ENCODE peak calls at places on chromosomes 11 and 22, in five cellular contexts. Z is thoracic aorta, C is K562, W is heart right ventricle, D is tibial artery. E is an unnamed sample.
A peak's percentile ranks its signal among the peaks of the same experiment; 100 is the strongest.

GRCh38 chr11:96001037-96001436 is 77.1 kb upstream of the MTMR2 start:
- DNase-seq in Z (peak; percentile 85), C (no peak), W (peak; percentile 61), D (peak; percentile 96), E (no peak)

GRCh38 chr11:19345519-19345847 is 104.7 kb upstream of the E2F8 start:
- DNase-seq in Z (no peak), C (no peak), W (no peak), D (no peak), E (no peak)

GRCh38 chr11:2816941-2817421 is 68.6 kb downstream of the CDKN1C start:
- DNase-seq in Z (no peak), C (no peak), W (no peak), D (no peak), E (peak; percentile 30)

GRCh38 chr11:112697779-112698178 is 263.4 kb upstream of the NCAM1 start:
- DNase-seq in Z (no peak), C (no peak), W (no peak), D (no peak), E (no peak)

GRCh38 chr11:93532285-93532789 is 10.9 kb downstream of the SMCO4 start:
- DNase-seq in Z (no peak), C (no peak), W (no peak), D (no peak), E (no peak)

GRCh38 chr11:2265854-2266585 is 4.4 kb downstream of the ASCL2 start:
- DNase-seq in Z (no peak), C (no peak), W (no peak), D (no peak), E (no peak)

GRCh38 chr11:28922351-28922981 is 814.3 kb downstream of the METTL15 start:
- DNase-seq in Z (no peak), C (no peak), W (no peak), D (no peak), E (no peak)

GRCh38 chr11:110023711-110024110 is 69.5 kb upstream of the ZC3H12C start:
- DNase-seq in Z (no peak), C (no peak), W (no peak), D (no peak), E (no peak)

GRCh38 chr11:77093987-77094840 is 8.4 kb upstream of the OMP start:
- DNase-seq in Z (no peak), C (no peak), W (no peak), D (peak; percentile 51), E (peak; percentile 18)

GRCh38 chr11:34234086-34234740 is 123.6 kb downstream of the ABTB2 start:
- DNase-seq in Z (no peak), C (peak; percentile 70), W (no peak), D (no peak), E (no peak)

GRCh38 chr22:37675930-37676571 is 615 bp downstream of the LGALS1 start:
- DNase-seq in Z (no peak), C (peak; percentile 57), W (peak; percentile 66), D (peak; percentile 82), E (peak; percentile 53)

GRCh38 chr11:113090716-113091577 is 129.7 kb downstream of the NCAM1 start:
- DNase-seq in Z (no peak), C (no peak), W (no peak), D (no peak), E (no peak)

GRCh38 chr11:27761356-27761755 is 61.1 kb upstream of the BDNF start:
- DNase-seq in Z (no peak), C (no peak), W (no peak), D (no peak), E (no peak)

DNA sequence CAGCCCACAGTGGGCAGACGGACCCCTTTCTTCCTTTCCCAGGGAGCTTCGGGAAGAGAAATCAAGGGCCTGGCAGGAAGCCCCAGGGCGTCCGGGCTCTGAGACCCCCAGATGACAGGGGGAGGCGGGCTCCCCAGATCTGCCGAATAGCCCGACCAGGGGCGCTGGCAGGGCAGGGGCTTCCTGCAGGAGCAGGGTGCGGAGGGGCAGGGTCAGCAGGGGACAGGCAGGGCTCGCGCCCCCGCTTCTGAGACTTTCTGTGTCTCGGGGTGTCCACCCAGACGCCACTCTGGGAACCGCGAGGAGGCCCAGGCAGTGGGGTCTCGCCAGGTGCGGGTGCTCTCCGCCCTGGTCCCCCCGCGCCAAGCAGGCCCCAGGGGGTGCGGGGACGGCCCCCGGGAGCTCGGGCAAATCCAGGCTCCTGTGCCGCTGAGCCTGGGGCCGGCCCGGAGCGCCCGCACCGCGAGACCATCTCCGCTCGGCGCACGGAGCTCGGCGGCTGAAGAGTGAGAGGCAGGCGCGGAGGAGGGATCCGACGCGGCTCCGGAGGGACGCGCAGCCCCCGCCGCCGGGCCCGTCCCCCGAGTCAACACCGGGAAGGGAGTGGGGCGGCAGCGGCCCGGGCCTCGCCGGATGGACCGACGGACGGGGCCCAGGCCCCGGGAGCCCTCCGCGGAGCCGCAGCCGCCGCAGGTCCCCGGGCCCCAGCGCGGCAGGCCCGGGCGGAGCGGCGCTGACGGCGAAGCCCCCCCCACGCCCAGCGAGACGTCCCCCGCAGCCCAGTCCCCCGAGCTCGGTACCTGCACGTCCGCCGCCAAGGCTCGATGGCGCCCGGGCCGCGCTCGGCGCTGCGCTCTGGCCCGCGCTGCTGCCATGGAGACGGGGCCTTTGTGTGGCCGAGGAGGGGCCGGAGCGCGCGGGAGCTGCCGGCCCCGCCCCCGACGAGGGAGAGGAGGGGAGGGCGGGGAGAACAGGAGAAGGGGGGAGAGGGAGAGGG is at the start of gene PLXNB2:
- DNase-seq in Z (no peak), C (peak; percentile 85), W (peak; percentile 87), D (peak; percentile 91), E (peak; percentile 89)
- H3K4me3 ChIP-seq in Z (peak within 1 kb of the TSS; percentile 96), C (peak within 1 kb of the TSS; percentile 59), W (peak within 1 kb of the TSS; percentile 91), D (peak within 1 kb of the TSS; percentile 72), E (peak within 1 kb of the TSS; percentile 87)

GRCh38 chr11:94658888-94659287 is 91.7 kb downstream of the PIWIL4 start:
- DNase-seq in Z (no peak), C (no peak), W (no peak), D (no peak), E (no peak)
- H3K9me3 ChIP-seq in Z (no peaks in the 10 kb centered on the region), C (no peaks in the 10 kb centered on the region), W (peaks cover 5% of the 10 kb centered on the region), D (no peaks in the 10 kb centered on the region), E (no peaks in the 10 kb centered on the region)

GRCh38 chr11:97514446-97514845 is 1124.6 kb downstream of the JRKL start:
- DNase-seq in Z (no peak), C (no peak), W (no peak), D (no peak), E (no peak)
- H3K4me1 ChIP-seq in Z (no peaks in the 10 kb centered on the region), C (no peaks in the 10 kb centered on the region), W (no peaks in the 10 kb centered on the region), D (no peaks in the 10 kb centered on the region), E (no peaks in the 10 kb centered on the region)

GRCh38 chr11:73321342-73322110 is 13.4 kb downstream of the ARHGEF17 start:
- DNase-seq in Z (no peak), C (no peak), W (peak; percentile 82), D (no peak), E (peak; percentile 62)
- H3K4me3 ChIP-seq in Z (peak overlapping the region; percentile 47), C (no peak overlapping the region), W (no peak overlapping the region), D (peak overlapping the region; percentile 5), E (no peak overlapping the region)

GRCh38 chr22:48340191-48340590 is 1487.5 kb downstream of the BRD1 start:
- DNase-seq in Z (no peak), C (no peak), W (no peak), D (no peak), E (peak; percentile 31)
- H3K9me3 ChIP-seq in Z (no peaks in the 10 kb centered on the region), C (no peaks in the 10 kb centered on the region), W (no peaks in the 10 kb centered on the region), D (no peaks in the 10 kb centered on the region), E (no peaks in the 10 kb centered on the region)

GRCh38 chr22:23790819-23791736 is 4.3 kb downstream of the SMARCB1 start:
- DNase-seq in Z (no peak), C (no peak), W (no peak), D (no peak), E (peak; percentile 26)

GRCh38 chr22:23789121-23789520 is 2.4 kb downstream of the SMARCB1 start:
- DNase-seq in Z (no peak), C (no peak), W (no peak), D (no peak), E (no peak)

GRCh38 chr22:23787600-23787896 is 782 bp downstream of the SMARCB1 start:
- DNase-seq in Z (no peak), C (no peak), W (no peak), D (no peak), E (no peak)

GRCh38 chr22:23787910-23788309 is 1.1 kb downstream of the SMARCB1 start:
- DNase-seq in Z (no peak), C (no peak), W (no peak), D (no peak), E (peak; percentile 6)

GRCh38 chr22:23789638-23790037 is 2.9 kb downstream of the SMARCB1 start:
- DNase-seq in Z (no peak), C (no peak), W (no peak), D (no peak), E (peak; percentile 14)
- H3K4me1 ChIP-seq in Z (peaks cover 33% of the 10 kb centered on the region), C (peaks cover 12% of the 10 kb centered on the region), W (peaks cover 53% of the 10 kb centered on the region), D (peaks cover 37% of the 10 kb centered on the region), E (peaks cover 35% of the 10 kb centered on the region)

DNA sequence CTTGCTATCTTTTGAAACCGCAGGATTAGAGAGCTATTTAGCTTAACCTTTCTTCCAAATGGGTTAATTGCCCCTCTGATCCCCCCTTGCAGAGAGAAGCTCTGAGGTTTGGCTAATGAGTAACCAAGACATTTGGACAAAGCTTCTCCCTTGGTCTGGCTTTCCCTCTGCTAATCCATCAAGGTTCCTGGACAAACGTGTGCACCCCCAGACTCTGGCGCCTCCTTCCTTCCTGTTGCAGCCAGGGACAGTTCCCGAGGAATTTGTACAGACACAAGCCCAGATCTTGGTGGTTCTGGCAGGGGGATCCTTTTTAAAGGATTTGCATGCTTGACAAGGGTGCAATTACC is 1.6 kb downstream of the KIAA1671 start:
- DNase-seq in Z (no peak), C (no peak), W (no peak), D (no peak), E (no peak)
- H3K4me3 ChIP-seq in Z (peak overlapping the region; percentile 80), C (no peak overlapping the region), W (no peak overlapping the region), D (peak overlapping the region; percentile 73), E (peak overlapping the region; percentile 79)

GRCh38 chr11:42234381-42235035 is 775.1 kb upstream of the LRRC4C start:
- DNase-seq in Z (no peak), C (no peak), W (no peak), D (no peak), E (no peak)
- H3K9me3 ChIP-seq in Z (no peaks in the 10 kb centered on the region), C (no peaks in the 10 kb centered on the region), W (no peaks in the 10 kb centered on the region), D (no peaks in the 10 kb centered on the region), E (no peaks in the 10 kb centered on the region)

GRCh38 chr11:128349650-128350296 is 237.6 kb downstream of the ETS1 start:
- DNase-seq in Z (no peak), C (no peak), W (no peak), D (no peak), E (no peak)

GRCh38 chr11:128343134-128343514 is 244.2 kb downstream of the ETS1 start:
- DNase-seq in Z (no peak), C (no peak), W (no peak), D (no peak), E (no peak)

GRCh38 chr11:128343870-128344269 is 243.5 kb downstream of the ETS1 start:
- DNase-seq in Z (no peak), C (no peak), W (no peak), D (no peak), E (no peak)

GRCh38 chr11:128345316-128345715 is 242.0 kb downstream of the ETS1 start:
- DNase-seq in Z (no peak), C (no peak), W (no peak), D (no peak), E (no peak)

DNA sequence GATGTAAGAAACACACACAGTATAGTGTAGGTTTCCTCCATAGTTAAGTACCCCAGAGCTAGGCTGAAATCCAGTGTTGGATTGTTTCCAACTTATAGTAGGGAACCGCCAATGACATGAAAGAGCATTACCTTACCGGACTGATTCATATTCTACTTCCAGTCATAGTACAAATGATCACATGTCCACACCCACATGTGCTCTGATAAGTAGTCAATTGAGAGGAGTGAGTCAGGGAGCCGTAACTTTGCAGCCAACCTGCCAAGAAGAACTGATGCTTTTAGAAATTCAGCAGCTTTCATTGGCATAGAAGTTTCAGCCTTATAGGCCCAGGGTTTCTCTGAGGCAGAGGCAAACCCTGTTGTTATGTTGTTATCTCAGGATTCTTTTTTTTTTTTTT is 240.6 kb downstream of the ETS1 start:
- DNase-seq in Z (no peak), C (no peak), W (no peak), D (no peak), E (no peak)
- H3K4me1 ChIP-seq in Z (no peaks in the 10 kb centered on the region), C (no peaks in the 10 kb centered on the region), W (peaks cover 16% of the 10 kb centered on the region), D (no peaks in the 10 kb centered on the region), E (peaks cover 19% of the 10 kb centered on the region)